ENCODE peak calls at places on chromosomes 6 and 20, in seven cellular contexts. One of them, this sample, is unnamed.

GRCh38 chr6:142132625-142133024 is at the start of gene GJE1:
- DNase-seq in AG04449: no peak
- DNase-seq in upper lobe of right lung: no peak
- DNase-seq in SK-N-SH: no peak
- DNase-seq in GM20000: no peak
- DNase-seq in AG10803: no peak
- DNase-seq in HFFc6: no peak
- DNase-seq in this sample: no peak

GRCh38 chr20:7226156-7226555 is 458.7 kb downstream of the BMP2 start:
- DNase-seq in HFFc6: no peak
- DNase-seq in AG10803: no peak
- DNase-seq in SK-N-SH: no peak
- DNase-seq in GM20000: no peak
- DNase-seq in AG04449: no peak
- DNase-seq in upper lobe of right lung: no peak
- DNase-seq in this sample: no peak

GRCh38 chr6:144896296-144896695 is 611.2 kb downstream of the UTRN start:
- DNase-seq in SK-N-SH: no peak
- DNase-seq in AG10803: no peak
- DNase-seq in upper lobe of right lung: no peak
- DNase-seq in HFFc6: no peak
- DNase-seq in AG04449: no peak
- DNase-seq in GM20000: no peak
- DNase-seq in this sample: peak

GRCh38 chr6:17842934-17843821 is 136.5 kb upstream of the NUP153 start:
- DNase-seq in AG10803: no peak
- DNase-seq in AG04449: no peak
- DNase-seq in HFFc6: no peak
- DNase-seq in upper lobe of right lung: no peak
- DNase-seq in SK-N-SH: no peak
- DNase-seq in GM20000: no peak
- DNase-seq in this sample: no peak

GRCh38 chr6:3026811-3027626 is 27.3 kb downstream of the NQO2 start:
- DNase-seq in SK-N-SH: no peak
- DNase-seq in AG04449: no peak
- DNase-seq in AG10803: peak
- DNase-seq in upper lobe of right lung: no peak
- DNase-seq in GM20000: peak
- DNase-seq in HFFc6: no peak
- DNase-seq in this sample: no peak

GRCh38 chr6:71190809-71191208 is 97.8 kb upstream of the OGFRL1 start:
- DNase-seq in AG04449: no peak
- DNase-seq in upper lobe of right lung: no peak
- DNase-seq in SK-N-SH: peak
- DNase-seq in GM20000: no peak
- DNase-seq in AG10803: peak
- DNase-seq in HFFc6: peak
- DNase-seq in this sample: peak

GRCh38 chr20:62537649-62538292 is 62.0 kb upstream of the GATA5 start:
- DNase-seq in SK-N-SH: no peak
- DNase-seq in HFFc6: no peak
- DNase-seq in AG04449: no peak
- DNase-seq in upper lobe of right lung: no peak
- DNase-seq in GM20000: no peak
- DNase-seq in AG10803: no peak
- DNase-seq in this sample: no peak

GRCh38 chr6:29011276-29011734 is 6.2 kb upstream of the ZNF311 start:
- DNase-seq in GM20000: peak
- DNase-seq in AG10803: peak
- DNase-seq in AG04449: no peak
- DNase-seq in upper lobe of right lung: no peak
- DNase-seq in SK-N-SH: peak
- DNase-seq in HFFc6: peak
- DNase-seq in this sample: peak

GRCh38 chr6:73314577-73315492 is 39.2 kb downstream of the DPPA5 start:
- DNase-seq in SK-N-SH: no peak
- DNase-seq in upper lobe of right lung: no peak
- DNase-seq in AG04449: no peak
- DNase-seq in HFFc6: no peak
- DNase-seq in AG10803: no peak
- DNase-seq in GM20000: no peak
- DNase-seq in this sample: no peak

GRCh38 chr6:170130771-170131241 is 160.1 kb downstream of the DLL1 start:
- DNase-seq in AG10803: no peak
- DNase-seq in GM20000: peak
- DNase-seq in SK-N-SH: no peak
- DNase-seq in HFFc6: no peak
- DNase-seq in upper lobe of right lung: peak
- DNase-seq in AG04449: no peak
- DNase-seq in this sample: no peak

GRCh38 chr6:43972915-43973304 is 154.3 kb downstream of the MRPL14 start:
- DNase-seq in GM20000: no peak
- DNase-seq in AG10803: peak
- DNase-seq in upper lobe of right lung: peak
- DNase-seq in HFFc6: peak
- DNase-seq in SK-N-SH: no peak
- DNase-seq in AG04449: peak
- DNase-seq in this sample: peak

GRCh38 chr20:35730583-35731468 is 11.2 kb downstream of the RBM39 start:
- DNase-seq in GM20000: no peak
- DNase-seq in AG10803: no peak
- DNase-seq in AG04449: no peak
- DNase-seq in SK-N-SH: no peak
- DNase-seq in upper lobe of right lung: no peak
- DNase-seq in HFFc6: no peak
- DNase-seq in this sample: no peak

GRCh38 chr6:74939309-74939708 is 266.5 kb downstream of the COL12A1 start:
- DNase-seq in upper lobe of right lung: no peak
- DNase-seq in AG04449: no peak
- DNase-seq in AG10803: no peak
- DNase-seq in SK-N-SH: no peak
- DNase-seq in GM20000: no peak
- DNase-seq in HFFc6: no peak
- DNase-seq in this sample: peak

GRCh38 chr6:20427856-20428255 is 26.2 kb downstream of the E2F3 start:
- DNase-seq in SK-N-SH: no peak
- DNase-seq in GM20000: peak
- DNase-seq in AG04449: no peak
- DNase-seq in AG10803: no peak
- DNase-seq in HFFc6: no peak
- DNase-seq in upper lobe of right lung: no peak
- DNase-seq in this sample: no peak

GRCh38 chr20:32612351-32612750 is 27.2 kb upstream of the NOL4L start:
- DNase-seq in AG10803: no peak
- DNase-seq in AG04449: no peak
- DNase-seq in HFFc6: no peak
- DNase-seq in GM20000: no peak
- DNase-seq in SK-N-SH: no peak
- DNase-seq in upper lobe of right lung: no peak
- DNase-seq in this sample: no peak

GRCh38 chr6:89702349-89702748 is 63.8 kb upstream of the LYRM2 start:
- DNase-seq in AG10803: no peak
- DNase-seq in HFFc6: no peak
- DNase-seq in SK-N-SH: no peak
- DNase-seq in GM20000: no peak
- DNase-seq in upper lobe of right lung: no peak
- DNase-seq in AG04449: no peak
- DNase-seq in this sample: no peak

GRCh38 chr6:117022774-117023173 is 145.7 kb downstream of the RFX6 start:
- DNase-seq in AG10803: no peak
- DNase-seq in SK-N-SH: no peak
- DNase-seq in AG04449: no peak
- DNase-seq in HFFc6: no peak
- DNase-seq in GM20000: no peak
- DNase-seq in upper lobe of right lung: no peak
- DNase-seq in this sample: no peak

GRCh38 chr6:39599996-39600395 is 125.2 kb downstream of the KIF6 start:
- DNase-seq in HFFc6: peak
- DNase-seq in AG10803: peak
- DNase-seq in upper lobe of right lung: no peak
- DNase-seq in GM20000: no peak
- DNase-seq in AG04449: peak
- DNase-seq in SK-N-SH: no peak
- DNase-seq in this sample: peak

GRCh38 chr6:132395015-132395597 is 6.2 kb downstream of the MOXD1 start:
- DNase-seq in AG10803: no peak
- DNase-seq in HFFc6: no peak
- DNase-seq in AG04449: no peak
- DNase-seq in SK-N-SH: no peak
- DNase-seq in GM20000: no peak
- DNase-seq in upper lobe of right lung: no peak
- DNase-seq in this sample: no peak

GRCh38 chr6:116456927-116457326 is 4.2 kb upstream of the CALHM6 start:
- DNase-seq in AG04449: no peak
- DNase-seq in GM20000: no peak
- DNase-seq in SK-N-SH: no peak
- DNase-seq in AG10803: no peak
- DNase-seq in HFFc6: no peak
- DNase-seq in upper lobe of right lung: no peak
- DNase-seq in this sample: no peak

GRCh38 chr6:122393339-122393896 is 6.0 kb upstream of the HSF2 start:
- DNase-seq in SK-N-SH: no peak
- DNase-seq in AG10803: no peak
- DNase-seq in AG04449: no peak
- DNase-seq in GM20000: no peak
- DNase-seq in upper lobe of right lung: no peak
- DNase-seq in HFFc6: peak
- DNase-seq in this sample: no peak

GRCh38 chr20:17613328-17614175 is 43.7 kb downstream of the DSTN start:
- DNase-seq in SK-N-SH: peak
- DNase-seq in AG04449: no peak
- DNase-seq in HFFc6: no peak
- DNase-seq in upper lobe of right lung: peak
- DNase-seq in AG10803: no peak
- DNase-seq in GM20000: no peak
- DNase-seq in this sample: no peak

GRCh38 chr20:14449323-14449722 is 111.9 kb upstream of the FLRT3 start:
- DNase-seq in AG10803: no peak
- DNase-seq in upper lobe of right lung: no peak
- DNase-seq in GM20000: no peak
- DNase-seq in HFFc6: no peak
- DNase-seq in SK-N-SH: no peak
- DNase-seq in AG04449: no peak
- DNase-seq in this sample: no peak

GRCh38 chr20:43799150-43799711 is 72.4 kb upstream of the GTSF1L start:
- DNase-seq in AG04449: no peak
- DNase-seq in SK-N-SH: peak
- DNase-seq in upper lobe of right lung: no peak
- DNase-seq in GM20000: no peak
- DNase-seq in AG10803: peak
- DNase-seq in HFFc6: no peak
- DNase-seq in this sample: no peak

GRCh38 chr20:38076548-38076947 is 43.0 kb downstream of the RPRD1B start:
- DNase-seq in SK-N-SH: no peak
- DNase-seq in AG10803: no peak
- DNase-seq in GM20000: peak
- DNase-seq in AG04449: no peak
- DNase-seq in HFFc6: no peak
- DNase-seq in upper lobe of right lung: no peak
- DNase-seq in this sample: no peak

GRCh38 chr6:29723666-29724588 is 693 bp downstream of the HLA-F start:
- DNase-seq in AG10803: no peak
- DNase-seq in upper lobe of right lung: peak
- DNase-seq in SK-N-SH: peak
- DNase-seq in HFFc6: no peak
- DNase-seq in GM20000: peak
- DNase-seq in AG04449: no peak
- DNase-seq in this sample: no peak

GRCh38 chr20:41387433-41387832 is 20.8 kb upstream of the EMILIN3 start:
- DNase-seq in AG10803: no peak
- DNase-seq in HFFc6: no peak
- DNase-seq in GM20000: no peak
- DNase-seq in AG04449: no peak
- DNase-seq in upper lobe of right lung: no peak
- DNase-seq in SK-N-SH: peak
- DNase-seq in this sample: no peak
- TF ChIP-seq CTCF in AG10803: no peak
- TF ChIP-seq CTCF in HFFc6: no peak
- TF ChIP-seq CTCF in GM20000: no peak
- TF ChIP-seq CTCF in AG04449: no peak
- TF ChIP-seq CTCF in upper lobe of right lung: no peak
- TF ChIP-seq CTCF in SK-N-SH: no peak
- TF ChIP-seq CTCF in this sample: peak

GRCh38 chr20:59940129-59940955 is at the start of the genes FAM217B and PPP1R3D:
- DNase-seq in upper lobe of right lung: peak
- DNase-seq in AG04449: peak
- DNase-seq in SK-N-SH: peak
- DNase-seq in HFFc6: peak
- DNase-seq in GM20000: peak
- DNase-seq in AG10803: peak
- DNase-seq in this sample: peak
- TF ChIP-seq CTCF in upper lobe of right lung: peak
- TF ChIP-seq CTCF in AG04449: peak
- TF ChIP-seq CTCF in SK-N-SH: peak
- TF ChIP-seq CTCF in HFFc6: peak
- TF ChIP-seq CTCF in GM20000: no peak
- TF ChIP-seq CTCF in AG10803: no peak
- TF ChIP-seq CTCF in this sample: peak

GRCh38 chr20:5481872-5482271 is 165.1 kb upstream of the PROKR2 start:
- DNase-seq in SK-N-SH: no peak
- DNase-seq in HFFc6: no peak
- DNase-seq in AG04449: no peak
- DNase-seq in upper lobe of right lung: no peak
- DNase-seq in GM20000: no peak
- DNase-seq in AG10803: no peak
- DNase-seq in this sample: no peak

GRCh38 chr20:5484926-5485325 is 168.2 kb upstream of the PROKR2 start:
- DNase-seq in upper lobe of right lung: no peak
- DNase-seq in AG10803: no peak
- DNase-seq in HFFc6: no peak
- DNase-seq in SK-N-SH: no peak
- DNase-seq in AG04449: no peak
- DNase-seq in GM20000: no peak
- DNase-seq in this sample: no peak

GRCh38 chr20:5486377-5487054 is 169.8 kb upstream of the PROKR2 start:
- DNase-seq in GM20000: no peak
- DNase-seq in AG10803: no peak
- DNase-seq in upper lobe of right lung: no peak
- DNase-seq in AG04449: no peak
- DNase-seq in SK-N-SH: no peak
- DNase-seq in HFFc6: no peak
- DNase-seq in this sample: no peak

GRCh38 chr20:5482791-5483190 is 166.0 kb upstream of the PROKR2 start:
- DNase-seq in HFFc6: no peak
- DNase-seq in SK-N-SH: no peak
- DNase-seq in upper lobe of right lung: no peak
- DNase-seq in AG10803: no peak
- DNase-seq in GM20000: no peak
- DNase-seq in AG04449: no peak
- DNase-seq in this sample: no peak

GRCh38 chr20:5484346-5484745 is 167.6 kb upstream of the PROKR2 start:
- DNase-seq in HFFc6: no peak
- DNase-seq in GM20000: no peak
- DNase-seq in AG04449: no peak
- DNase-seq in SK-N-SH: no peak
- DNase-seq in AG10803: no peak
- DNase-seq in upper lobe of right lung: no peak
- DNase-seq in this sample: no peak
- TF ChIP-seq CTCF in HFFc6: no peak
- TF ChIP-seq CTCF in GM20000: no peak
- TF ChIP-seq CTCF in AG04449: no peak
- TF ChIP-seq CTCF in SK-N-SH: no peak
- TF ChIP-seq CTCF in AG10803: no peak
- TF ChIP-seq CTCF in upper lobe of right lung: no peak
- TF ChIP-seq CTCF in this sample: no peak

GRCh38 chr20:20864346-20865096 is 152.1 kb upstream of the RALGAPA2 start:
- DNase-seq in HFFc6: peak
- DNase-seq in upper lobe of right lung: no peak
- DNase-seq in AG04449: no peak
- DNase-seq in SK-N-SH: no peak
- DNase-seq in GM20000: no peak
- DNase-seq in AG10803: peak
- DNase-seq in this sample: no peak
- TF ChIP-seq CTCF in HFFc6: peak
- TF ChIP-seq CTCF in upper lobe of right lung: peak
- TF ChIP-seq CTCF in AG04449: no peak
- TF ChIP-seq CTCF in SK-N-SH: peak
- TF ChIP-seq CTCF in GM20000: no peak
- TF ChIP-seq CTCF in AG10803: peak
- TF ChIP-seq CTCF in this sample: no peak

This sample was measured in astrocyte of the spinal cord.